ENCODE peak calls at places on chromosome 14, in seven cellular contexts. G is amniotic stem cell; S is COR-L47; W is body of pancreas; V is central memory CD4-positive, alpha-beta T cell; E is BJ; K is NCI-H510A. B is an unnamed sample.

GRCh38 chr14:69118313-69118712 is 34.6 kb downstream of the DCAF5 start:
- DNase-seq in E (no peak), K (no peak), G (no peak), V (no peak), S (no peak), W (no peak), B (no peak)

GRCh38 chr14:65239897-65240296 is 137.6 kb upstream of the MAX start:
- DNase-seq in S (no peak), V (no peak), K (no peak), G (no peak), E (no peak), W (no peak), B (no peak)

GRCh38 chr14:75259510-75259855 is 19.1 kb upstream of the FOS start:
- DNase-seq in W (no peak), K (no peak), G (peak), V (no peak), S (no peak), E (no peak), B (no peak)

GRCh38 chr14:79256311-79256879 is 954.9 kb downstream of the DIO2 start:
- DNase-seq in K (no peak), W (no peak), V (no peak), G (no peak), S (no peak), E (no peak), B (no peak)

GRCh38 chr14:60848066-60848465 is 113.5 kb downstream of the MNAT1 start:
- DNase-seq in W (no peak), G (no peak), S (no peak), K (no peak), V (no peak), E (no peak), B (no peak)

GRCh38 chr14:31243860-31244259 is 36.3 kb upstream of the HECTD1 start:
- DNase-seq in K (no peak), G (no peak), E (no peak), S (no peak), V (no peak), W (no peak), B (no peak)

GRCh38 chr14:45373877-45374276 is 120.9 kb upstream of the MIS18BP1 start:
- DNase-seq in G (no peak), W (no peak), V (no peak), E (no peak), K (no peak), S (no peak), B (no peak)

GRCh38 chr14:20551606-20552005 is 9.2 kb downstream of the RNASE9 start:
- DNase-seq in W (no peak), G (no peak), S (no peak), E (no peak), V (no peak), K (no peak), B (no peak)

GRCh38 chr14:61701946-61702345 is 6.6 kb downstream of the HIF1A start:
- DNase-seq in G (no peak), E (no peak), K (no peak), W (no peak), V (no peak), S (no peak), B (no peak)

GRCh38 chr14:85566603-85567002 is 36.7 kb downstream of the FLRT2 start:
- DNase-seq in W (no peak), K (no peak), G (peak), V (no peak), S (no peak), E (peak), B (no peak)

GRCh38 chr14:72630374-72630773 is 263.5 kb downstream of the DPF3 start:
- DNase-seq in E (no peak), S (no peak), V (no peak), W (no peak), K (no peak), G (no peak), B (no peak)

GRCh38 chr14:98826618-98827017 is 445.4 kb downstream of the BCL11B start:
- DNase-seq in W (no peak), K (no peak), E (no peak), V (no peak), S (peak), G (no peak), B (peak)

GRCh38 chr14:39228509-39229221 is 5.0 kb upstream of the MIA2 start:
- DNase-seq in S (no peak), K (no peak), V (no peak), G (no peak), E (no peak), W (no peak), B (no peak)

GRCh38 chr14:77141592-77142288 is at the start of gene ZDHHC22:
- DNase-seq in V (no peak), W (no peak), E (no peak), G (no peak), S (peak), K (peak), B (peak)

GRCh38 chr14:105999361-106000028 is 473.1 kb downstream of the TMEM121 start:
- DNase-seq in G (no peak), S (peak), W (peak), V (peak), E (no peak), K (no peak), B (no peak)

GRCh38 chr14:71591929-71592328 is 340.3 kb upstream of the RGS6 start:
- DNase-seq in G (peak), E (no peak), S (no peak), K (no peak), W (no peak), V (no peak), B (no peak)

GRCh38 chr14:78933948-78934524 is 763.9 kb downstream of the NRXN3 start:
- DNase-seq in V (no peak), K (no peak), G (no peak), E (no peak), S (peak), W (no peak), B (no peak)

GRCh38 chr14:57058319-57058718 is 210.4 kb downstream of the EXOC5 start:
- DNase-seq in V (no peak), S (no peak), K (peak), W (peak), G (no peak), E (no peak), B (no peak)

GRCh38 chr14:23117371-23118020 is 1.6 kb downstream of the CEBPE start:
- DNase-seq in E (no peak), V (no peak), K (no peak), G (no peak), W (no peak), S (no peak), B (peak)

GRCh38 chr14:31677630-31678029 is 116.4 kb downstream of the NUBPL start:
- DNase-seq in G (no peak), V (no peak), S (no peak), W (no peak), E (no peak), K (no peak), B (no peak)

GRCh38 chr14:56002316-56002715 is 115.9 kb upstream of the PELI2 start:
- DNase-seq in S (peak), W (no peak), E (peak), V (no peak), K (no peak), G (peak), B (no peak)

GRCh38 chr14:36134026-36134425 is 42.5 kb downstream of the PTCSC3 start:
- DNase-seq in G (no peak), K (no peak), S (no peak), E (no peak), V (no peak), W (no peak), B (no peak)

GRCh38 chr14:56202256-56202655 is 84.0 kb downstream of the PELI2 start:
- DNase-seq in E (no peak), G (no peak), K (no peak), W (no peak), S (no peak), V (no peak), B (no peak)

GRCh38 chr14:44961151-44961729 is 507 bp downstream of the KLHL28 start:
- DNase-seq in G (peak), S (peak), K (peak), E (no peak), V (peak), W (peak), B (peak)

GRCh38 chr14:90760591-90761316 is 55.5 kb downstream of the TTC7B start:
- DNase-seq in S (peak), W (no peak), G (no peak), V (no peak), E (no peak), K (no peak), B (no peak)

GRCh38 chr14:93915800-93916199 is 11.3 kb upstream of the FAM181A start:
- DNase-seq in V (no peak), W (no peak), E (no peak), S (no peak), K (no peak), G (no peak), B (no peak)

GRCh38 chr14:81345781-81346180 is 54.3 kb downstream of the STON2 start:
- DNase-seq in E (no peak), G (no peak), S (no peak), W (no peak), K (no peak), V (no peak), B (no peak)

GRCh38 chr14:101008196-101008595 is 104.7 kb upstream of the RTL1 start:
- DNase-seq in K (no peak), W (peak), G (no peak), S (no peak), E (no peak), V (no peak), B (no peak)

GRCh38 chr14:105858676-105859025 is 332.3 kb downstream of the TMEM121 start:
- DNase-seq in S (no peak), V (no peak), G (no peak), K (no peak), E (no peak), W (peak), B (no peak)

GRCh38 chr14:80364274-80364673 is 153.0 kb upstream of the DIO2 start:
- DNase-seq in K (no peak), W (no peak), G (no peak), E (no peak), S (peak), V (no peak), B (no peak)

GRCh38 chr14:96508900-96509299 is 6.7 kb downstream of the PAPOLA start:
- DNase-seq in W (no peak), G (no peak), E (no peak), V (no peak), S (no peak), K (no peak), B (no peak)

GRCh38 chr14:75310295-75311059 is 31.8 kb downstream of the FOS start:
- DNase-seq in K (peak), E (no peak), S (peak), V (no peak), W (peak), G (peak), B (peak)

GRCh38 chr14:32193532-32193931 is 8.3 kb upstream of the RNU6-7 start:
- DNase-seq in G (no peak), E (no peak), V (no peak), S (no peak), W (no peak), K (no peak), B (no peak)

GRCh38 chr14:69882915-69883314 is 3.7 kb downstream of the SMOC1 start:
- DNase-seq in G (no peak), V (no peak), E (no peak), S (no peak), W (no peak), K (no peak), B (no peak)

GRCh38 chr14:37587438-37587837 is 7.6 kb downstream of the FOXA1 start:
- DNase-seq in E (no peak), W (no peak), V (no peak), G (no peak), K (no peak), S (peak), B (no peak)

GRCh38 chr14:104979758-104980591 is 1.8 kb upstream of the AHNAK2 start:
- DNase-seq in V (no peak), K (no peak), G (no peak), S (no peak), W (peak), E (no peak), B (peak)

GRCh38 chr14:52338282-52338681 is 24.2 kb downstream of the PTGER2 start:
- DNase-seq in S (no peak), V (no peak), G (peak), W (no peak), K (no peak), E (no peak), B (no peak)

GRCh38 chr14:44030963-44031362 is 476.1 kb downstream of the FSCB start:
- DNase-seq in V (no peak), K (no peak), W (no peak), S (peak), G (no peak), E (no peak), B (no peak)

GRCh38 chr14:63893701-63894458 is 41.1 kb downstream of the SYNE2 start:
- DNase-seq in K (no peak), W (peak), S (no peak), E (peak), V (no peak), G (peak), B (no peak)

GRCh38 chr14:28975084-28975483 is 208.5 kb downstream of the FOXG1 start:
- DNase-seq in G (no peak), S (peak), W (no peak), K (no peak), E (no peak), V (no peak), B (no peak)

B was measured in thyroid gland.